ENCODE peak calls at places on chromosomes 12 and 14, in five cellular contexts. U, I, B, L and G are unnamed samples.

GRCh38 chr14:92792885-92793284 is 1.2 kb upstream of the GOLGA5 start:
- DNase-seq in U (no peak), I (no peak), B (peak; percentile 71), L (no peak), G (no peak)

GRCh38 chr14:31596691-31597090 is 35.5 kb downstream of the NUBPL start:
- DNase-seq in U (no peak), I (no peak), B (no peak), L (no peak), G (no peak)

GRCh38 chr12:75438052-75438754 is 42.4 kb upstream of the GLIPR1 start:
- DNase-seq in U (no peak), I (no peak), B (peak; percentile 38), L (no peak), G (no peak)

GRCh38 chr12:78674311-78675085 is 190.1 kb upstream of the SYT1 start:
- DNase-seq in U (no peak), I (no peak), B (peak; percentile 48), L (peak; percentile 44), G (no peak)

GRCh38 chr14:51884086-51884927 is 23.9 kb downstream of the GNG2 start:
- DNase-seq in U (no peak), I (no peak), B (no peak), L (peak; percentile 41), G (no peak)

GRCh38 chr14:106562451-106562850 is 1036.1 kb downstream of the TMEM121 start:
- DNase-seq in U (no peak), I (no peak), B (no peak), L (no peak), G (no peak)

GRCh38 chr12:91613223-91613779 is 430.7 kb upstream of the DCN start:
- DNase-seq in U (no peak), I (no peak), B (peak; percentile 13), L (no peak), G (no peak)

GRCh38 chr12:124184456-124184855 is 110.4 kb upstream of the RFLNA start:
- DNase-seq in U (no peak), I (no peak), B (no peak), L (no peak), G (no peak)

GRCh38 chr12:121284551-121285390 is 11.7 kb downstream of the CAMKK2 start:
- DNase-seq in U (no peak), I (no peak), B (no peak), L (no peak), G (no peak)

GRCh38 chr12:24478254-24478653 is 470.6 kb downstream of the BCAT1 start:
- DNase-seq in U (no peak), I (no peak), B (no peak), L (no peak), G (no peak)

DNA sequence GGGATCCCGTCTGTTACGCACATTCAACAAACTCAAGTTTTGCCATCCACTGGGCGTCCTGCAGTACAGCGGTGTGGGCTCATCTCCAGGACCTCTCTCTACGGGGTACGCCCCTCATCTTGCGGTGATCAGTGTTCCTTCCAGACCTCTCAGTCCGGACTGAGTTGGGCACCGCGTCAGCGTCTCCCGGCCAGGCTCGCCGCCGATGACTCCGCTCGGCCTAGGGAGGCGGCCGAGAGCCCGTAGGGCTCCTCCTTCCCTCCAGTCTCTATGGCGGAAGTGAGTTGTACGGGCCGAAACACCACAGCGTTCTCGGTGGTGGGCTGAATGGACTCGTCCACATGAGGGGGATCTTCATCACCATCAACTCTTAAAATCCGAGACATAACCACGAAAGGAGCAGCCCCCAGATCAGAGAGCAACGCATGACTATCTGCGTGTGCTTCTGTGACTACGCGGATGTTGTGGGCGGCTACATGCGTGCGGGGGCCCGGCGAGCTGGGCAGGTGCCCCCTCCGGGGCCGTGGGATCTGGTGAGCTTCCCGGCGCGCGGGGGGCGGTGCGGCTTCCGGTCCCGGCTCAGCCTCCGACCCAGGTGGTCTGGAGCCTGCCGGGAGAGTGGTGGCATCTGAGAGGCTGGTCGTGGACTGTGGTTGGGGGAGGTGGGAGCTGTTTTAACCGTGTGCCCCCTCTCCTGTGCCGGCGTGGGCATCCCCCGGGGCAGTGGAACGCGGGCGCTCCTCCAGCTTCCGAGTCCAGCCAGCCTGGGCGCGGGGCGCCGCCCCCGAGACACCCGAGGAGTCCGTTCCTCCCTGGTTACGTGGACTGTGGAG is at the start of gene ATG101:
- DNase-seq in U (peak; percentile 93), I (peak; percentile 91), B (peak; percentile 96), L (peak; percentile 90), G (peak; percentile 91)
- TF ChIP-seq CTCF in U (peak; percentile 79), I (peak; percentile 28), B (peak; percentile 83), L (peak; percentile 66), G (peak; percentile 59)

GRCh38 chr12:54359762-54360351 is 4.4 kb downstream of the GPR84 start:
- DNase-seq in U (no peak), I (no peak), B (no peak), L (no peak), G (no peak)
- H3K4me3 ChIP-seq in U (peak overlapping the region; percentile 64), I (peak overlapping the region; percentile 57), B (peak overlapping the region; percentile 75), L (peak overlapping the region; percentile 78), G (peak overlapping the region; percentile 69)

DNA sequence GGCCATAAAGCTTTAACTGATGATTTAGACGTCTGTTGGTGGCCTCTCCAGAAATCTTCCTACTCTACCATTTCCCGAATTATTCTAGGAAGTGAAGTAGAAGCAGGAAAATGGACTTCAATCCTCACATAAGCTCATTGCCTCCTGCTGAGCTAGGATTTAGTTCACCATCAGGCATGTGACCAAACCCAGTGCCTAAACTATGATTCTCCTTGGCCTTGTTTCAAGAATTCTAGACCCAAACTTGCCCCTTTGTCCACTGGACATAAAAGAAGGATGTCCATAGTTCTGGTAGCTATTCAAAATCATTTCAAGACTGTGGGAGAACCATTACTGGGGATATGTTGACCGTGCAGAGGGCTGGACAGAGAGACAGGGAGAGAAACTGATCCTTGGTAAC is 105.8 kb downstream of the C12orf50 start:
- DNase-seq in U (no peak), I (no peak), B (no peak), L (no peak), G (no peak)
- TF ChIP-seq CTCF in U (no peak), I (no peak), B (no peak), L (no peak), G (no peak)

GRCh38 chr14:96086032-96086431 is 46.9 kb downstream of the C14orf132 start:
- DNase-seq in U (no peak), I (no peak), B (peak; percentile 79), L (no peak), G (no peak)
- H3K4me3 ChIP-seq in U (no peak overlapping the region), I (no peak overlapping the region), B (no peak overlapping the region), L (no peak overlapping the region), G (no peak overlapping the region)

DNA sequence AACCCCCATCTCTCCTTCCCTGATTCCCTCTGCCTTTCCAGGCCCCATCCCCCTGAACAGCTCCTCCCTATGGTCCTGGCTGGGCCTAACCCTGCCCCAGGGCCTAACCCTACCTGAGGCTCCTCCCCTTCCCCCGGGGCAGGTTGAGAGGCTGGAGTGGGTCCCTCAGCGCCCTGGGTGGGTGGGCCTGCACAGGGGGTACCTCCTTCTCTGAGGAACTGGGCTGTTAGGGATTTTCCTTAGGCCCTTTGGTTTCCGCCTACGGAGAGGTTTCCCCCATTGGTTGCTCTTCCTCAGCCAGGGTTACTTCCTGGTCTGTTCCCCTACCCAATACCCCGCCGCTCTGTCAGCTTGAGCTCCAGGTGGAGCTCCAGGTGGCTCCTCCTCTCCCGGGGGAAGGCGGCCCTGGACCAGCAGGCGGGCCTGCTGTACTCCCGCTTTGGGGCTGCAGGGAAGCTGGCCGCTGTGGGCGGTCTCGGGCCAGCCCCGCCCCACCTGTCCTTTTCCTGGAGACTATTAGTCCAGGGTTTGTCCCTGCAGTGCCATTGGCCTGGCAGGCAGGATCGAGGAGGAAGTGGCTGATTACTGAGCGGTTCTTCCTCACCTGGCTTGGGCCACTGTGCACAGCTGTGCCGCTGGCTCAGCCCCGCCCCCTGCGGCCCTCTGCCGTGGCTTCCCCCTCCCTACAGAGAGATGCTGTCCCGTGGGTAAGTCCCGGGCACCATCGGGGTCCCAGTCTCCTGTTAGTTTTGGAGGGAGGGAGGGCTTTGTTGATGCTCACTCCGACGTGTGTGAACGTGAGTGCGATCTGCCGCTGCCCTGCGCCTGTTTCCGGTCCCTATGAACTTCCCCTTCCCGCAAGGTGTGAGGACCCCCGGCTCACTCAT is 2.5 kb downstream of the C12orf57 start:
- DNase-seq in U (peak; percentile 96), I (peak; percentile 98), B (peak; percentile 98), L (no peak), G (peak; percentile 97)
- TF ChIP-seq CTCF in U (no peak), I (no peak), B (no peak), L (no peak), G (no peak)

GRCh38 chr14:88327497-88327896 is 4.4 kb upstream of the KCNK10 start:
- DNase-seq in U (no peak), I (no peak), B (no peak), L (no peak), G (no peak)

GRCh38 chr14:88323520-88324199 is 591 bp upstream of the KCNK10 start:
- DNase-seq in U (no peak), I (peak; percentile 14), B (peak; percentile 22), L (no peak), G (no peak)

GRCh38 chr14:88326352-88327103 is 3.5 kb upstream of the KCNK10 start:
- DNase-seq in U (no peak), I (no peak), B (no peak), L (no peak), G (no peak)

GRCh38 chr14:88323086-88323519 is at the start of gene KCNK10:
- DNase-seq in U (no peak), I (no peak), B (peak; percentile 3), L (no peak), G (no peak)

DNA sequence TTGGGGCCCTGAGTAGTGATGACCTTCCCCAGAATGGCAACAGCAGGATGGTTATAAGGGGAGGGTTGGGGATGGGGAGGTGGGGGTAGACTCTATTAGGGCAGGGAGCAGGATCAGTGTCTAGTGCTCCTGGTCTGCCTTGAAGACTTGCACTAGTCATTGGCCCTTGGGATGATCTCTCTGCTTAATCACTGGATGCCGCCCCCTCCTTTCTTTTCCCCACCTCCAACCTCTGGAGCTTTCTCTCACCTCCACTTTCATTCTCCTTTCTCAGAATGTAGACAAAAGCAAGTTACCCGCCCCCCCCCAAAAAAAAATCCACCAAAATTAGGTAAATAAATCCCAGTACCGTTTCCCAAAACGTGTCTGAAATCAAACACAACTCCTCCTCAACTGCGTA is 2.8 kb upstream of the KCNK10 start:
- DNase-seq in U (no peak), I (no peak), B (no peak), L (no peak), G (no peak)
- H3K4me3 ChIP-seq in U (no peak overlapping the region), I (no peak overlapping the region), B (no peak overlapping the region), L (no peak overlapping the region), G (no peak overlapping the region)

DNA sequence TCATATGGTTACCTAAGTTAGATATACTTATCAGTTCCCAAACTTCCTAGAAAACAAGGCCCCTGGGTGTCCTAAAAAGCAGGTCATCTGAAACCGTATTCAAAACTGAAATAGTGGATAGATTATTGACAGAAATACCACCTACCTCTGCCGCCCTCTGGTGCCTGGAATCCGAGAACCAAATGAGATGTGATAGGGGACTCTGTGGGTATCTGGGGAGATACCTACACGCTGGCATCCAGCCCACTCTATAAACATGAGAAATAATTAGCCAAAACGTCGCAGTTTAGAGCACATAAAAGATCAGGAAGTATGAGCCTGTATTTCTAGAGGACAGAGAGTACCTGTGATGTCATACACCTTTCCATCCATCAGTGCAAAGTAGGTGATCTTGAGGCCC is 4.4 kb downstream of the ORMDL2 start:
- DNase-seq in U (no peak), I (no peak), B (peak; percentile 29), L (no peak), G (no peak)
- TF ChIP-seq CTCF in U (no peak), I (no peak), B (peak; percentile 53), L (peak; percentile 32), G (no peak)

GRCh38 chr14:94009767-94010166 is 12.7 kb downstream of the CCDC197 start:
- DNase-seq in U (no peak), I (no peak), B (peak; percentile 65), L (no peak), G (no peak)
- H3K4me3 ChIP-seq in U (no peak overlapping the region), I (no peak overlapping the region), B (no peak overlapping the region), L (no peak overlapping the region), G (no peak overlapping the region)